ENCODE peak calls at places on chromosomes 13 and 19, in six cellular contexts. P is SK-N-SH, B is non-pigmented ciliary epithelial cell, V is stomach, E is uterus, O is T-helper 1 cell. A is an unnamed sample.

GRCh38 chr19:31317542-31317941 is 31.7 kb downstream of the TSHZ3 start:
- DNase-seq in E (no peak), V (no peak), P (no peak), B (no peak), O (no peak), A (no peak)

GRCh38 chr19:29622191-29623070 is 16.3 kb downstream of the POP4 start:
- DNase-seq in V (no peak), B (no peak), E (no peak), P (peak; percentile 59), O (no peak), A (no peak)

GRCh38 chr19:56295531-56296455 is 18.8 kb downstream of the ZSCAN5A start:
- DNase-seq in O (no peak), V (no peak), P (no peak), B (no peak), E (no peak), A (no peak)

GRCh38 chr19:4019578-4019977 is 12.0 kb downstream of the PIAS4 start:
- DNase-seq in O (no peak), P (no peak), V (peak; percentile 57), B (no peak), E (no peak), A (peak; percentile 49)

GRCh38 chr19:47209323-47210179 is 21.4 kb downstream of the BBC3 start:
- DNase-seq in O (no peak), P (no peak), V (no peak), E (no peak), B (no peak), A (no peak)

GRCh38 chr19:47480658-47481057 is 3.4 kb downstream of the KPTN start:
- DNase-seq in E (no peak), O (no peak), V (no peak), P (no peak), B (no peak), A (no peak)

GRCh38 chr13:32381539-32381938 is 46.4 kb downstream of the N4BP2L1 start:
- DNase-seq in V (no peak), P (peak; percentile 9), B (no peak), O (peak; percentile 3), E (no peak), A (peak; percentile 36)

GRCh38 chr13:80527400-80527799 is 186.5 kb upstream of the SPRY2 start:
- DNase-seq in V (no peak), O (no peak), P (peak; percentile 46), E (no peak), B (no peak), A (no peak)

GRCh38 chr19:13079542-13079986 is 23.1 kb downstream of the LYL1 start:
- DNase-seq in P (peak; percentile 66), V (peak; percentile 77), B (no peak), E (peak; percentile 83), O (no peak), A (peak; percentile 57)

GRCh38 chr19:39307233-39307821 is 11.1 kb downstream of the IFNL1 start:
- DNase-seq in E (no peak), V (peak; percentile 57), B (no peak), O (no peak), P (no peak), A (no peak)

GRCh38 chr13:27082325-27082724 is 89.3 kb downstream of the USP12 start:
- DNase-seq in E (no peak), P (no peak), V (no peak), O (no peak), B (no peak), A (no peak)

GRCh38 chr13:107962209-107962608 is 253.1 kb downstream of the LIG4 start:
- DNase-seq in O (no peak), P (no peak), V (no peak), E (no peak), B (no peak), A (no peak)

GRCh38 chr19:44807162-44807561 is 1.7 kb upstream of the BCAM start:
- DNase-seq in O (no peak), P (no peak), B (no peak), V (peak; percentile 58), E (no peak), A (peak; percentile 76)

GRCh38 chr19:1395194-1396018 is 5.9 kb downstream of the GAMT start:
- DNase-seq in V (peak; percentile 86), B (no peak), P (peak; percentile 40), E (no peak), O (no peak), A (no peak)

GRCh38 chr19:48645652-48646191 is at the start of gene CA11:
- DNase-seq in O (no peak), E (no peak), P (no peak), B (no peak), V (no peak), A (peak; percentile 43)

GRCh38 chr19:3509566-3509989 is 3.5 kb downstream of the FZR1 start:
- DNase-seq in E (no peak), B (peak; percentile 48), V (no peak), O (no peak), P (no peak), A (no peak)

GRCh38 chr13:46577656-46578589 is 25.0 kb downstream of the LRCH1 start:
- DNase-seq in E (no peak), O (no peak), V (no peak), B (no peak), P (no peak), A (no peak)

GRCh38 chr19:1873524-1874473 is 10.4 kb upstream of the KLF16 start:
- DNase-seq in V (peak; percentile 77), O (no peak), B (no peak), P (peak; percentile 75), E (no peak), A (peak; percentile 40)

GRCh38 chr19:18385675-18386542 is at the start of gene GDF15:
- DNase-seq in V (peak; percentile 96), P (peak; percentile 76), B (peak; percentile 67), E (peak; percentile 53), O (no peak), A (peak; percentile 76)

GRCh38 chr19:13978306-13978705 is 26.0 kb downstream of the DCAF15 start:
- DNase-seq in E (peak; percentile 92), B (no peak), V (peak; percentile 70), P (peak; percentile 81), O (no peak), A (peak; percentile 67)

GRCh38 chr19:45767410-45767880 is 1.6 kb downstream of the SIX5 start:
- DNase-seq in P (no peak), E (peak; percentile 88), B (peak; percentile 42), O (no peak), V (peak; percentile 77), A (peak; percentile 78)

GRCh38 chr19:29239220-29239776 is 26.3 kb upstream of the UQCRFS1 start:
- DNase-seq in V (no peak), O (no peak), P (no peak), B (no peak), E (no peak), A (no peak)

GRCh38 chr19:47512183-47512947 is 2.5 kb downstream of the NAPA start:
- DNase-seq in V (peak; percentile 83), O (no peak), E (peak; percentile 68), P (no peak), B (no peak), A (peak; percentile 45)

GRCh38 chr19:13044160-13044853 is 49.0 kb downstream of the NFIX start:
- DNase-seq in O (no peak), P (no peak), V (no peak), E (no peak), B (no peak), A (no peak)

GRCh38 chr13:37277435-37278144 is 172.1 kb upstream of the CSNK1A1L start:
- DNase-seq in B (no peak), P (no peak), V (no peak), O (no peak), E (no peak), A (no peak)

A was measured in thyroid gland.